ENCODE peak calls at places on chromosomes 16 and 17, in eight cellular contexts. R, W, H, Q, X, C, M and P are unnamed samples.

GRCh38 chr17:27520571-27521185 is 64.4 kb downstream of the KSR1 start:
- DNase-seq in R (no peak), W (no peak), H (no peak), Q (no peak), X (no peak), C (no peak), M (no peak), P (no peak)

GRCh38 chr17:78442648-78443128 is 64.2 kb downstream of the PGS1 start:
- DNase-seq in R (no peak), W (peak; percentile 88), H (peak; percentile 39), Q (no peak), X (no peak), C (no peak), M (peak; percentile 91), P (no peak)

GRCh38 chr17:31488264-31488981 is 96.9 kb downstream of the RAB11FIP4 start:
- DNase-seq in R (no peak), W (no peak), H (peak; percentile 53), Q (peak; percentile 9), X (peak; percentile 25), C (no peak), M (no peak), P (no peak)

GRCh38 chr16:87461466-87461975 is 31.3 kb downstream of the ZCCHC14 start:
- DNase-seq in R (peak; percentile 87), W (no peak), H (peak; percentile 96), Q (peak; percentile 95), X (peak; percentile 93), C (peak; percentile 96), M (no peak), P (peak; percentile 87)

GRCh38 chr16:31350275-31351005 is 4.5 kb upstream of the ITGAX start:
- DNase-seq in R (no peak), W (no peak), H (no peak), Q (no peak), X (no peak), C (no peak), M (no peak), P (no peak)

GRCh38 chr16:71515026-71515425 is 11.2 kb upstream of the CHST4 start:
- DNase-seq in R (no peak), W (no peak), H (peak; percentile 23), Q (no peak), X (no peak), C (no peak), M (no peak), P (no peak)

GRCh38 chr16:9159839-9160550 is 68.6 kb downstream of the HAPSTR1 start:
- DNase-seq in R (peak; percentile 90), W (peak; percentile 66), H (peak; percentile 67), Q (peak; percentile 74), X (peak; percentile 68), C (peak; percentile 72), M (peak; percentile 51), P (peak; percentile 19)

GRCh38 chr16:12321363-12321762 is 344.8 kb downstream of the SNX29 start:
- DNase-seq in R (no peak), W (no peak), H (no peak), Q (no peak), X (no peak), C (no peak), M (no peak), P (no peak)

GRCh38 chr17:48626470-48627241 is 498 bp upstream of the HOXB9 start:
- DNase-seq in R (no peak), W (peak; percentile 47), H (peak; percentile 77), Q (peak; percentile 65), X (no peak), C (peak; percentile 99), M (no peak), P (no peak)

GRCh38 chr17:63647065-63647725 is 25.0 kb downstream of the MAP3K3 start:
- DNase-seq in R (no peak), W (peak; percentile 82), H (no peak), Q (peak; percentile 81), X (peak; percentile 84), C (no peak), M (no peak), P (no peak)

GRCh38 chr16:82796047-82796446 is 169.3 kb downstream of the CDH13 start:
- DNase-seq in R (no peak), W (no peak), H (no peak), Q (no peak), X (no peak), C (no peak), M (no peak), P (no peak)

GRCh38 chr17:2195729-2196128 is 107.9 kb downstream of the SMG6 start:
- DNase-seq in R (no peak), W (no peak), H (no peak), Q (peak; percentile 21), X (peak; percentile 52), C (no peak), M (no peak), P (no peak)

GRCh38 chr17:41948747-41949460 is 17.7 kb upstream of the CNP start:
- DNase-seq in R (no peak), W (no peak), H (no peak), Q (no peak), X (no peak), C (no peak), M (no peak), P (no peak)

GRCh38 chr17:48542956-48543853 is 1.7 kb downstream of the HOXB2 start:
- DNase-seq in R (peak; percentile 84), W (peak; percentile 67), H (peak; percentile 62), Q (peak; percentile 45), X (peak; percentile 70), C (peak; percentile 79), M (peak; percentile 62), P (peak; percentile 57)

GRCh38 chr16:56066617-56067016 is 124.7 kb upstream of the GNAO1 start:
- DNase-seq in R (no peak), W (no peak), H (no peak), Q (no peak), X (no peak), C (no peak), M (no peak), P (no peak)

GRCh38 chr16:19348125-19348524 is 62.6 kb downstream of the CLEC19A start:
- DNase-seq in R (no peak), W (no peak), H (no peak), Q (no peak), X (no peak), C (no peak), M (no peak), P (no peak)
- H3K9ac ChIP-seq in R (no peak overlapping the region), W (no peak overlapping the region), H (no peak overlapping the region), Q (no peak overlapping the region), X (no peak overlapping the region), C (no peak overlapping the region), M (no peak overlapping the region), P (no peak overlapping the region)

GRCh38 chr16:4241601-4242270 is at the start of gene SRL:
- DNase-seq in R (no peak), W (no peak), H (no peak), Q (no peak), X (no peak), C (no peak), M (no peak), P (no peak)

GRCh38 chr16:4239020-4239419 is 2.9 kb downstream of the SRL start:
- DNase-seq in R (no peak), W (no peak), H (no peak), Q (no peak), X (no peak), C (no peak), M (no peak), P (no peak)

GRCh38 chr16:4244254-4244812 is 2.5 kb upstream of the SRL start:
- DNase-seq in R (no peak), W (peak; percentile 10), H (no peak), Q (no peak), X (no peak), C (peak; percentile 95), M (no peak), P (no peak)

GRCh38 chr16:4240624-4241023 is 1.3 kb downstream of the SRL start:
- DNase-seq in R (no peak), W (no peak), H (no peak), Q (no peak), X (no peak), C (no peak), M (no peak), P (no peak)

DNA sequence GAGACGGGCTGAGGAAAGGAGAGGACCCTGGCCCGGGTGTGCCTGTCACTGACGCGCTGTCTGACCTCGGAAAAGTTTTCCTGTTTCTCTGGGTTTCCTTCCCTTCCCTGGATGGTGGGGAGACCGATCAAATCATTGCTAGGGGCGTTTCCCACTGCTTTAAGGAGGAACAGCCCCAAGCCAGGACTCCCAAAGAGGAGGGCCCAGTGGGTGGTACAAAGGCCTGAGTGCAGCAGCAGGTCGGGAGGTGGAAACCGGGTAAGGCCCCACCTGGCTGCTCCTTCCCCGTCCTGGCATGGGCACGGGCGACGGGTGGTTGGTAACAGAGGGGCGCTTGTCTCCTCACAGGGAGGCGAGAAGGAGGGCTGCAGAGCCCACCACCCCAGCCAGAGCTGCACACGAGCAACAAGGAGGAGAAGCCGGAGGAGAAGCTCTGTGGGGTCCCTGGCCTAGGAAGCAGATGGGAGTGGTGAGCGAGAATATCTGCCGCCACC is 2.2 kb downstream of the SRL start:
- DNase-seq in R (no peak), W (no peak), H (no peak), Q (no peak), X (no peak), C (no peak), M (no peak), P (no peak)
- H3K4me3 ChIP-seq in R (no peak overlapping the region), W (no peak overlapping the region), H (no peak overlapping the region), Q (no peak overlapping the region), X (no peak overlapping the region), C (no peak overlapping the region), M (no peak overlapping the region), P (no peak overlapping the region)

GRCh38 chr16:84596801-84597517 is 20.9 kb downstream of the COTL1 start:
- DNase-seq in R (no peak), W (no peak), H (no peak), Q (no peak), X (no peak), C (no peak), M (no peak), P (no peak)
- H3K9ac ChIP-seq in R (no peak overlapping the region), W (no peak overlapping the region), H (peak overlapping the region; percentile 44), Q (no peak overlapping the region), X (no peak overlapping the region), C (peak overlapping the region; percentile 46), M (no peak overlapping the region), P (no peak overlapping the region)

DNA sequence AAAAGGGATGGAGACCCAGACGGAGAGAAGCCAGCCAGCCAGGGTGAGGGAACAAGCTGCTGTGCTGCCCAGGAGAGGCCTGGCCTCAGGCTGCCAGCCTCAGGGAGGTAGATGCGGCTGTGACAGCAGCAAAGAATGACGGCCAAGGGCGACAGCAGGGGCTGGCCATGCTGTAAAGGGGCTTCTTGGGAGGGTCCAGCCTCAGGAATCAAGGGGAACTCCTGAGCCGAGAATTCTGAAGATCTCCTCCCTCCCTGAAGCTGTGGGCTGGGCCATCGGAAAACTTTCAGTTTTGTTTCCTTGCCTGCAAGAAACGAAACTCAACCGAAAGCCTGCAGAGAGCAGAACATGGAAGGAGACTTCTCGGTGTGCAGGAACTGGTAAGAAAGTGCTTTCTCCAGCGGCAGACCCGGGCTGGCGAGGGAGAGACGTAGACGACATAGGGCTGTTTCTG is at the start of gene XAF1:
- DNase-seq in R (no peak), W (peak; percentile 33), H (peak; percentile 61), Q (no peak), X (no peak), C (no peak), M (peak; percentile 57), P (no peak)
- H3K4me3 ChIP-seq in R (no peak within 1 kb of the TSS), W (peak within 1 kb of the TSS; percentile 8), H (peak within 1 kb of the TSS; percentile 50), Q (no peak within 1 kb of the TSS), X (peak within 1 kb of the TSS; percentile 9), C (no peak within 1 kb of the TSS), M (peak within 1 kb of the TSS; percentile 58), P (peak within 1 kb of the TSS; percentile 65)